ENCODE peak calls at places on chromosomes 3 and 15, in ten cellular contexts. One of them, this sample, is unnamed.

GRCh38 chr15:60255390-60255789 is 142.4 kb downstream of the ANXA2 start:
- DNase-seq in spleen: no peak
- DNase-seq in esophagus muscularis mucosa: no peak
- DNase-seq in H1: no peak
- DNase-seq in GM12878: peak
- DNase-seq in transverse colon: no peak
- DNase-seq in HepG2: peak
- DNase-seq in stomach: no peak
- DNase-seq in K562: no peak
- DNase-seq in GM12892: no peak
- DNase-seq in this sample: no peak

GRCh38 chr3:100325827-100326226 is 8.7 kb upstream of the NIT2 start:
- DNase-seq in stomach: no peak
- DNase-seq in spleen: no peak
- DNase-seq in transverse colon: no peak
- DNase-seq in esophagus muscularis mucosa: no peak
- DNase-seq in K562: no peak
- DNase-seq in GM12892: no peak
- DNase-seq in HepG2: no peak
- DNase-seq in H1: no peak
- DNase-seq in GM12878: no peak
- DNase-seq in this sample: no peak

GRCh38 chr3:170751083-170751893 is 118.7 kb downstream of the RPL22L1 start:
- DNase-seq in H1: no peak
- DNase-seq in K562: no peak
- DNase-seq in HepG2: no peak
- DNase-seq in GM12878: no peak
- DNase-seq in stomach: peak
- DNase-seq in GM12892: no peak
- DNase-seq in spleen: no peak
- DNase-seq in esophagus muscularis mucosa: no peak
- DNase-seq in transverse colon: peak
- DNase-seq in this sample: peak

GRCh38 chr3:20079621-20080020 is 39.4 kb downstream of the KAT2B start:
- DNase-seq in transverse colon: no peak
- DNase-seq in GM12892: no peak
- DNase-seq in HepG2: no peak
- DNase-seq in GM12878: no peak
- DNase-seq in esophagus muscularis mucosa: no peak
- DNase-seq in H1: no peak
- DNase-seq in K562: no peak
- DNase-seq in stomach: no peak
- DNase-seq in spleen: no peak
- DNase-seq in this sample: no peak

GRCh38 chr3:43537206-43537605 is 84.6 kb downstream of the ANO10 start:
- DNase-seq in GM12892: no peak
- DNase-seq in HepG2: no peak
- DNase-seq in GM12878: no peak
- DNase-seq in esophagus muscularis mucosa: no peak
- DNase-seq in stomach: no peak
- DNase-seq in K562: no peak
- DNase-seq in transverse colon: no peak
- DNase-seq in spleen: no peak
- DNase-seq in H1: no peak
- DNase-seq in this sample: no peak

GRCh38 chr3:60178931-60179653 is 1072.2 kb downstream of the FHIT start:
- DNase-seq in spleen: no peak
- DNase-seq in HepG2: no peak
- DNase-seq in stomach: no peak
- DNase-seq in GM12892: no peak
- DNase-seq in transverse colon: no peak
- DNase-seq in GM12878: no peak
- DNase-seq in H1: no peak
- DNase-seq in esophagus muscularis mucosa: no peak
- DNase-seq in K562: no peak
- DNase-seq in this sample: no peak

GRCh38 chr3:186121271-186121670 is 12.4 kb upstream of the ETV5 start:
- DNase-seq in H1: no peak
- DNase-seq in stomach: no peak
- DNase-seq in transverse colon: no peak
- DNase-seq in GM12892: no peak
- DNase-seq in spleen: no peak
- DNase-seq in esophagus muscularis mucosa: no peak
- DNase-seq in K562: no peak
- DNase-seq in GM12878: no peak
- DNase-seq in HepG2: no peak
- DNase-seq in this sample: no peak

GRCh38 chr3:151290673-151291072 is 12.3 kb upstream of the P2RY14 start:
- DNase-seq in esophagus muscularis mucosa: no peak
- DNase-seq in transverse colon: no peak
- DNase-seq in spleen: no peak
- DNase-seq in HepG2: no peak
- DNase-seq in GM12878: no peak
- DNase-seq in H1: no peak
- DNase-seq in stomach: no peak
- DNase-seq in K562: no peak
- DNase-seq in GM12892: no peak
- DNase-seq in this sample: no peak

GRCh38 chr15:41782486-41783271 is 8.4 kb downstream of the MAPKBP1 start:
- DNase-seq in transverse colon: no peak
- DNase-seq in K562: no peak
- DNase-seq in GM12892: no peak
- DNase-seq in esophagus muscularis mucosa: no peak
- DNase-seq in spleen: no peak
- DNase-seq in H1: no peak
- DNase-seq in HepG2: no peak
- DNase-seq in stomach: no peak
- DNase-seq in GM12878: no peak
- DNase-seq in this sample: no peak

GRCh38 chr3:120614765-120615164 is 18.6 kb downstream of the NDUFB4 start:
- DNase-seq in stomach: no peak
- DNase-seq in esophagus muscularis mucosa: no peak
- DNase-seq in GM12878: no peak
- DNase-seq in GM12892: no peak
- DNase-seq in K562: no peak
- DNase-seq in H1: no peak
- DNase-seq in transverse colon: no peak
- DNase-seq in HepG2: no peak
- DNase-seq in spleen: no peak
- DNase-seq in this sample: no peak

GRCh38 chr15:43266834-43267233 is at the start of gene TGM5:
- DNase-seq in K562: no peak
- DNase-seq in GM12892: no peak
- DNase-seq in transverse colon: peak
- DNase-seq in stomach: no peak
- DNase-seq in HepG2: no peak
- DNase-seq in GM12878: no peak
- DNase-seq in spleen: no peak
- DNase-seq in H1: no peak
- DNase-seq in esophagus muscularis mucosa: no peak
- DNase-seq in this sample: no peak

GRCh38 chr3:171227333-171227732 is 200.8 kb upstream of the SLC2A2 start:
- DNase-seq in HepG2: no peak
- DNase-seq in stomach: no peak
- DNase-seq in GM12892: no peak
- DNase-seq in esophagus muscularis mucosa: no peak
- DNase-seq in transverse colon: no peak
- DNase-seq in spleen: no peak
- DNase-seq in H1: no peak
- DNase-seq in K562: no peak
- DNase-seq in GM12878: no peak
- DNase-seq in this sample: no peak

GRCh38 chr3:193930247-193930646 is 205.7 kb upstream of the HES1 start:
- DNase-seq in HepG2: no peak
- DNase-seq in GM12878: no peak
- DNase-seq in transverse colon: no peak
- DNase-seq in stomach: no peak
- DNase-seq in H1: no peak
- DNase-seq in K562: no peak
- DNase-seq in spleen: no peak
- DNase-seq in esophagus muscularis mucosa: no peak
- DNase-seq in GM12892: no peak
- DNase-seq in this sample: no peak

GRCh38 chr15:93719941-93720351 is 511.4 kb upstream of the MCTP2 start:
- DNase-seq in H1: no peak
- DNase-seq in GM12878: no peak
- DNase-seq in stomach: no peak
- DNase-seq in GM12892: no peak
- DNase-seq in K562: no peak
- DNase-seq in transverse colon: no peak
- DNase-seq in esophagus muscularis mucosa: no peak
- DNase-seq in spleen: no peak
- DNase-seq in HepG2: no peak
- DNase-seq in this sample: no peak

GRCh38 chr3:71585891-71586809 is 2.6 kb upstream of the FOXP1 start:
- DNase-seq in K562: peak
- DNase-seq in GM12878: no peak
- DNase-seq in stomach: no peak
- DNase-seq in GM12892: no peak
- DNase-seq in spleen: no peak
- DNase-seq in HepG2: no peak
- DNase-seq in transverse colon: no peak
- DNase-seq in H1: no peak
- DNase-seq in esophagus muscularis mucosa: peak
- DNase-seq in this sample: no peak

GRCh38 chr3:71583569-71584215 is at the start of gene FOXP1:
- DNase-seq in GM12878: no peak
- DNase-seq in spleen: peak
- DNase-seq in esophagus muscularis mucosa: peak
- DNase-seq in transverse colon: peak
- DNase-seq in GM12892: no peak
- DNase-seq in HepG2: peak
- DNase-seq in H1: peak
- DNase-seq in K562: peak
- DNase-seq in stomach: peak
- DNase-seq in this sample: peak

GRCh38 chr3:71585126-71585525 is 1.6 kb upstream of the FOXP1 start:
- DNase-seq in K562: peak
- DNase-seq in spleen: no peak
- DNase-seq in GM12892: no peak
- DNase-seq in esophagus muscularis mucosa: peak
- DNase-seq in HepG2: no peak
- DNase-seq in GM12878: no peak
- DNase-seq in stomach: no peak
- DNase-seq in H1: no peak
- DNase-seq in transverse colon: no peak
- DNase-seq in this sample: no peak

GRCh38 chr3:71582612-71583568 is 638 bp downstream of the FOXP1 start:
- DNase-seq in GM12892: no peak
- DNase-seq in GM12878: no peak
- DNase-seq in H1: peak
- DNase-seq in esophagus muscularis mucosa: peak
- DNase-seq in transverse colon: peak
- DNase-seq in stomach: peak
- DNase-seq in spleen: peak
- DNase-seq in K562: peak
- DNase-seq in HepG2: peak
- DNase-seq in this sample: peak

GRCh38 chr3:71584216-71585061 is 911 bp upstream of the FOXP1 start:
- DNase-seq in HepG2: peak
- DNase-seq in spleen: peak
- DNase-seq in esophagus muscularis mucosa: peak
- DNase-seq in H1: peak
- DNase-seq in stomach: peak
- DNase-seq in K562: peak
- DNase-seq in GM12878: no peak
- DNase-seq in GM12892: no peak
- DNase-seq in transverse colon: peak
- DNase-seq in this sample: peak
- TF ChIP-seq POLR2A in HepG2: peak
- TF ChIP-seq POLR2A in spleen: no peak
- TF ChIP-seq POLR2A in esophagus muscularis mucosa: no peak
- TF ChIP-seq POLR2A in H1: peak
- TF ChIP-seq POLR2A in stomach: no peak
- TF ChIP-seq POLR2A in K562: peak
- TF ChIP-seq POLR2A in GM12878: no peak
- TF ChIP-seq POLR2A in GM12892: no peak
- TF ChIP-seq POLR2A in transverse colon: peak
- TF ChIP-seq POLR2A in this sample: no peak

DNA sequence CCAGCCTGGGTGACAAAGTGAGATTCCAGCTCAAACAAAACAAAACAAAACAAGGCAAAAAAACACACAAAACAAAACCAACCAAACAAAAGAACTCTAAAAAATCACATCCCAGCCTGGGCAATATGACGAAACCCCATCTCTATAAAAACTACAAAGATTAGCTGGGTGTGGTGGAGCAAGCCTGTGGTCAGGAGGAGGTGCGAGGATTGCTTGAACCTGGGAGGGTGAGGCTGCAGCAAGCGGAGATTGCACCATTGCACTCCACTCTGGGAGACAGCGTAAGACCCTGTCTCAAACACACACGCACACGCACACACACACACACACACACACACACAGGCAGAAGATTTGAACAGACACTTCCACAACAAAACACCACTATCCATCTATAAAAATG is 99.6 kb downstream of the SHQ1 start:
- DNase-seq in stomach: no peak
- DNase-seq in H1: no peak
- DNase-seq in K562: no peak
- DNase-seq in HepG2: no peak
- DNase-seq in spleen: no peak
- DNase-seq in GM12892: no peak
- DNase-seq in transverse colon: peak
- DNase-seq in esophagus muscularis mucosa: no peak
- DNase-seq in GM12878: no peak
- DNase-seq in this sample: no peak
- TF ChIP-seq POLR2AphosphoS5 in stomach: no peak
- TF ChIP-seq POLR2AphosphoS5 in H1: no peak
- TF ChIP-seq POLR2AphosphoS5 in K562: no peak
- TF ChIP-seq POLR2AphosphoS5 in HepG2: no peak
- TF ChIP-seq POLR2AphosphoS5 in spleen: no peak
- TF ChIP-seq POLR2AphosphoS5 in GM12892: no peak
- TF ChIP-seq POLR2AphosphoS5 in transverse colon: no peak
- TF ChIP-seq POLR2AphosphoS5 in esophagus muscularis mucosa: no peak
- TF ChIP-seq POLR2AphosphoS5 in GM12878: no peak
- TF ChIP-seq POLR2AphosphoS5 in this sample: no peak

GRCh38 chr3:160676547-160677303 is at the start of gene ARL14:
- DNase-seq in GM12878: no peak
- DNase-seq in HepG2: peak
- DNase-seq in esophagus muscularis mucosa: no peak
- DNase-seq in spleen: no peak
- DNase-seq in GM12892: no peak
- DNase-seq in H1: no peak
- DNase-seq in stomach: peak
- DNase-seq in K562: no peak
- DNase-seq in transverse colon: peak
- DNase-seq in this sample: no peak
- TF ChIP-seq POLR2A in GM12878: no peak
- TF ChIP-seq POLR2A in HepG2: no peak
- TF ChIP-seq POLR2A in esophagus muscularis mucosa: no peak
- TF ChIP-seq POLR2A in spleen: no peak
- TF ChIP-seq POLR2A in GM12892: no peak
- TF ChIP-seq POLR2A in H1: no peak
- TF ChIP-seq POLR2A in stomach: no peak
- TF ChIP-seq POLR2A in K562: no peak
- TF ChIP-seq POLR2A in transverse colon: peak
- TF ChIP-seq POLR2A in this sample: peak

DNA sequence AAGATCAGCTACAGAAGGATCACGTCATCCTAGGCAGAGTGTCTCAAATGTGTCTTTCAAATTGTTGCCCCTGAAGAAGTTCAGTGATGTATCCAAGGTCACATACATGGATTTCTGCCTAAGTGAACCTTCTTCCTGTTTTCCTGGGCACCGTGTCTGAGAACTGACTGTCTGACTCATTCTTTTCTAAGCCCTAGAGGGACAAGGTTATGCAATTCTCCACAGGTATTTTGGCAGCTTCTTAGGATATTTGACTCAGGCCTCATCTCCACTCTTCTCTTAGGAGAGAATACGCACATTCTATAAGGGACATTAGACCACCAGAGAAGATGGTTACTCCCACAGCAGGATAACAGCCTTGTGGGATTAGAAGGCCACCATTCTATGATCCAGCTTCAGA is 391.9 kb upstream of the THBS1 start:
- DNase-seq in transverse colon: no peak
- DNase-seq in stomach: no peak
- DNase-seq in K562: no peak
- DNase-seq in HepG2: peak
- DNase-seq in GM12878: no peak
- DNase-seq in GM12892: no peak
- DNase-seq in spleen: no peak
- DNase-seq in esophagus muscularis mucosa: no peak
- DNase-seq in H1: no peak
- DNase-seq in this sample: no peak
- TF ChIP-seq POLR2AphosphoS5 in transverse colon: no peak
- TF ChIP-seq POLR2AphosphoS5 in stomach: no peak
- TF ChIP-seq POLR2AphosphoS5 in K562: no peak
- TF ChIP-seq POLR2AphosphoS5 in HepG2: no peak
- TF ChIP-seq POLR2AphosphoS5 in GM12878: no peak
- TF ChIP-seq POLR2AphosphoS5 in GM12892: no peak
- TF ChIP-seq POLR2AphosphoS5 in spleen: no peak
- TF ChIP-seq POLR2AphosphoS5 in esophagus muscularis mucosa: peak
- TF ChIP-seq POLR2AphosphoS5 in H1: no peak
- TF ChIP-seq POLR2AphosphoS5 in this sample: no peak